ENCODE peak calls at places on chromosomes 7 and 10, in five cellular contexts. H is stomach, D is right lobe of liver, R is body of pancreas, A is A549. W is an unnamed sample.
A peak's percentile ranks its signal among the peaks of the same experiment; 100 is the strongest.

GRCh38 chr10:129898701-129899563 is 65.1 kb downstream of the EBF3 start:
- DNase-seq in H (no peak), D (no peak), R (no peak), A (no peak), W (no peak)

GRCh38 chr10:62284221-62284620 is 15.6 kb upstream of the RTKN2 start:
- DNase-seq in H (no peak), D (no peak), R (no peak), A (no peak), W (no peak)

GRCh38 chr10:35487336-35488034 is 117.7 kb upstream of the GJD4 start:
- DNase-seq in H (no peak), D (no peak), R (no peak), A (no peak), W (no peak)

GRCh38 chr7:47458057-47458456 is 123.9 kb downstream of the TNS3 start:
- DNase-seq in H (peak; percentile 56), D (peak; percentile 86), R (peak; percentile 53), A (no peak), W (no peak)

GRCh38 chr10:109961181-109962001 is 38.1 kb upstream of the XPNPEP1 start:
- DNase-seq in H (no peak), D (no peak), R (no peak), A (no peak), W (no peak)

GRCh38 chr10:12531305-12531738 is 182.0 kb downstream of the CAMK1D start:
- DNase-seq in H (no peak), D (peak; percentile 88), R (peak; percentile 23), A (no peak), W (no peak)

GRCh38 chr7:113289140-113289740 is 170.9 kb upstream of the SMIM30 start:
- DNase-seq in H (no peak), D (no peak), R (peak; percentile 21), A (no peak), W (peak; percentile 14)

GRCh38 chr10:71888623-71889387 is 37.8 kb upstream of the PSAP start:
- DNase-seq in H (peak; percentile 65), D (peak; percentile 69), R (peak; percentile 38), A (peak; percentile 72), W (peak; percentile 85)

GRCh38 chr10:23362879-23363787 is 18.5 kb upstream of the C10orf67 start:
- DNase-seq in H (no peak), D (no peak), R (no peak), A (no peak), W (no peak)

GRCh38 chr10:86655596-86655995 is 1.2 kb downstream of the OPN4 start:
- DNase-seq in H (no peak), D (no peak), R (no peak), A (no peak), W (no peak)

GRCh38 chr7:95335093-95335492 is 10.8 kb upstream of the PON1 start:
- DNase-seq in H (no peak), D (no peak), R (no peak), A (no peak), W (no peak)

GRCh38 chr7:28530175-28531142 is 118.1 kb downstream of the CREB5 start:
- DNase-seq in H (peak; percentile 37), D (no peak), R (no peak), A (no peak), W (no peak)

GRCh38 chr7:121797283-121798037 is 75.5 kb upstream of the PTPRZ1 start:
- DNase-seq in H (no peak), D (no peak), R (no peak), A (no peak), W (no peak)

GRCh38 chr10:78494179-78494578 is 460.5 kb downstream of the RPS24 start:
- DNase-seq in H (no peak), D (no peak), R (no peak), A (no peak), W (no peak)

GRCh38 chr10:97796651-97797050 is 24.9 kb upstream of the SFRP5 start:
- DNase-seq in H (no peak), D (no peak), R (no peak), A (no peak), W (no peak)

GRCh38 chr10:70268376-70268775 is 15.4 kb downstream of the NPFFR1 start:
- DNase-seq in H (no peak), D (no peak), R (no peak), A (no peak), W (no peak)

GRCh38 chr10:90407116-90407515 is 450.7 kb downstream of the HTR7 start:
- DNase-seq in H (no peak), D (no peak), R (no peak), A (no peak), W (no peak)

GRCh38 chr10:97479939-97480338 is 18.3 kb downstream of the MMS19 start:
- DNase-seq in H (no peak), D (peak; percentile 32), R (no peak), A (no peak), W (no peak)

GRCh38 chr10:77290528-77291155 is 347.0 kb downstream of the KCNMA1 start:
- DNase-seq in H (no peak), D (no peak), R (no peak), A (peak; percentile 25), W (no peak)

GRCh38 chr7:130904031-130904757 is 170.2 kb upstream of the KLF14 start:
- DNase-seq in H (no peak), D (peak; percentile 80), R (no peak), A (peak; percentile 80), W (no peak)

GRCh38 chr7:158810846-158811245 is 18.5 kb downstream of the ESYT2 start:
- DNase-seq in H (no peak), D (no peak), R (no peak), A (no peak), W (no peak)

GRCh38 chr10:22618081-22618785 is 96.1 kb downstream of the PIP4K2A start:
- DNase-seq in H (no peak), D (no peak), R (no peak), A (no peak), W (peak; percentile 35)

GRCh38 chr7:108270385-108270784 is 140.2 kb upstream of the LAMB4 start:
- DNase-seq in H (no peak), D (no peak), R (no peak), A (no peak), W (no peak)

GRCh38 chr7:26664735-26665420 is 199.5 kb downstream of the SKAP2 start:
- DNase-seq in H (no peak), D (no peak), R (peak; percentile 20), A (no peak), W (no peak)

GRCh38 chr7:122528879-122529481 is 169.9 kb downstream of the RNF133 start:
- DNase-seq in H (no peak), D (no peak), R (no peak), A (peak; percentile 7), W (peak; percentile 18)

GRCh38 chr7:66016131-66016461 is 34.1 kb upstream of the GUSB start:
- DNase-seq in H (no peak), D (no peak), R (no peak), A (no peak), W (no peak)

GRCh38 chr7:17939111-17939669 is 1.1 kb downstream of the SNX13 start:
- DNase-seq in H (no peak), D (no peak), R (no peak), A (peak; percentile 13), W (peak; percentile 43)

GRCh38 chr10:86209726-86210125 is 156.9 kb downstream of the GRID1 start:
- DNase-seq in H (no peak), D (no peak), R (no peak), A (no peak), W (no peak)

GRCh38 chr10:80201592-80202256 is 3.6 kb downstream of the ANXA11 start:
- DNase-seq in H (peak; percentile 62), D (no peak), R (no peak), A (no peak), W (no peak)

GRCh38 chr7:21773326-21773725 is 172.4 kb downstream of the CDCA7L start:
- DNase-seq in H (no peak), D (no peak), R (no peak), A (no peak), W (no peak)

GRCh38 chr7:14858410-14858809 is 44.1 kb downstream of the DGKB start:
- DNase-seq in H (no peak), D (no peak), R (no peak), A (no peak), W (no peak)

GRCh38 chr10:68989317-68989990 is 851 bp downstream of the KIFBP start:
- DNase-seq in H (no peak), D (no peak), R (no peak), A (no peak), W (no peak)
- TF ChIP-seq POLR2A in H (no peak), D (no peak), R (no peak), A (no peak), W (no peak)

DNA sequence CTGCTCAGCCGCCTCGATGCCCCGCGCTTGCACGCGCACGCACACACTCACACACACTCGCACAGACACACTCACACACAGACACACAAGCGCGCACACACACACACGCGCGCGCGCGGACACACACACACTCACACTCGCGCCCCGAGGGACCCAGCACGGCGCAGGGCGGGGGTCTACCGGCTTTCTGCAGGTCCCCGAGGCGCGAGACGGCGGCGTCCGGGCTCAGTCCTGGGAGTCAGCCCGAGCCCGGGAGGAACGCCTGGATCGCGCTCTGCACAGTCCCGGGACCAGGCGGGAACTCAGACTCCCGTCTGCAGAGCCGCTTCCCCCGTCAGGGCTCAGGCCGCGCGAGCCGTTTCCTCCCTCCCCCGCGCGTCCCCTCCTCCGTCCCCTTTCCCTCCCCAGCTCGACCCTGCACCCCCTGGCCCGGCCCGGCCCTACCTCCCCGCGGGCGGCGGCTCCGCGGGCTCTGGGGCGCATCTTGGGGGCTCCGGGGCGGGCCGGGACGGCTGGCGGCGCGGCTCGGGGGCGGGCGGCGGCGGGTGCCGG is 477 bp downstream of the DENND2A start:
- DNase-seq in H (peak; percentile 34), D (no peak), R (no peak), A (peak; percentile 57), W (no peak)
- TF ChIP-seq POLR2A in H (no peak), D (no peak), R (no peak), A (no peak), W (no peak)

DNA sequence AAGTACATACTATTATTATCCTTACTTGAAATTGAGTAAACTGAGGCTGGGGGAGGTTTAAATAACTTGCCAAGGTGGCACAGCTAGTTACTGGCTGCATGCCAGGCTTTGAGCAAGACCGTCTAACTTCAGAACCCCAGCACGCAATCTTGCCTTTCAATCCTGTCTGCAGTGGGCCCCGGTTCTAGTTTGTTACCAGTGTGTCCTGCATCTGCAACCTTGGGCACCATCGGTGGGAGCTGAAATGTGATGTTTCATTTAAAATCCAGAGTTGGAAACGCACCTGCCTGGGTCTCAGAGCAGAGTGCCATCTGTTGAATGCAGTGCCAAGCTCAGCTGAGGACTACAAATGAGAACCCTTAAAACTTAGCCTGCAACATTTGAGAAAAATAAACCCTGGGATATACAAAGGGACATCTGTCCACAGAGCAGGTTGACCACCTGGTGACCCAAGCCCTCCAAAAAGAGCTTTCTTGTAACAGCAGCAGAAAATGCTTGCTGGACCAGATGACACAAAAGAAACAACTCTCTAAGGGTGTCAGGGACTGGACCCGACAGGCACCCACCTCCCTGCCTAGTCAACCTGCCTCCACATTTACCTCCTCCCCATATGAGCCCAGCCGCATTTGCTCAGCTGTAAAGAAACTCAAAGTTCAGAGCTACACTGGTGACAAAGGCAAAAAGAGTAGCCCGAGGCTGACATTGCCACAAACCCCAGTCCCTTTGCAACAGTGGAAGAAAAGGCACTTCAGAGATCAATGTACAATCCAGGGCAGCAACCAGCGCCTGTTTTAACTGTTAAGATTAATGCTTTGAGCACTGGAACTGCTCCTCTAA is 1.7 kb downstream of the SH3PXD2A start:
- DNase-seq in H (no peak), D (no peak), R (no peak), A (no peak), W (no peak)
- TF ChIP-seq POLR2A in H (no peak), D (no peak), R (no peak), A (no peak), W (no peak)

GRCh38 chr10:3139135-3139910 is 33.3 kb downstream of the PITRM1 start:
- DNase-seq in H (no peak), D (no peak), R (no peak), A (peak; percentile 40), W (no peak)
- TF ChIP-seq POLR2A in H (no peak), D (no peak), R (no peak), A (no peak), W (no peak)

GRCh38 chr7:99374121-99375064 is at the start of gene ARPC1B:
- DNase-seq in H (peak; percentile 87), D (peak; percentile 90), R (peak; percentile 82), A (peak; percentile 91), W (peak; percentile 76)
- TF ChIP-seq POLR2A in H (no peak), D (peak; percentile 73), R (peak; percentile 25), A (peak; percentile 86), W (peak; percentile 32)

W was measured in erythroblast.